ENCODE peak calls at places on chromosomes 4 and X, in seven cellular contexts. T is HT1080; O is ureter; L is stimulated activated effector memory CD8-positive, alpha-beta T cell treated with anti-CD3 and anti-CD28 coated beads, Interleukin-12 subunit alpha, Interleukin-12 subunit beta, amount 100 ng/mL, for 72 hours; I is activated T-cell treated with anti-CD3 and anti-CD28 coated beads, Interleukin-2, amount 50 U/mL, for 72 hours; R is hepatocyte; M is neural crest cell. A is an unnamed sample.

GRCh38 chr4:337932-338758 is 531 bp downstream of the ZNF141 start:
- DNase-seq in T (no peak), R (peak), I (peak), L (no peak), O (peak), M (peak), A (peak)

GRCh38 chr4:74624351-74625151 is 169.8 kb downstream of the BTC start:
- DNase-seq in I (no peak), M (no peak), L (no peak), O (no peak), R (peak), T (peak), A (peak)

GRCh38 chr4:15150636-15151432 is 148.6 kb downstream of the CPEB2 start:
- DNase-seq in M (no peak), T (no peak), R (no peak), I (no peak), O (no peak), L (no peak), A (no peak)

GRCh38 chrX:13015536-13016236 is 28.7 kb downstream of the FAM9C start:
- DNase-seq in L (no peak), O (no peak), M (no peak), T (no peak), R (no peak), I (no peak), A (no peak)

GRCh38 chr4:86818845-86819244 is 30.3 kb downstream of the SLC10A6 start:
- DNase-seq in L (no peak), O (no peak), I (no peak), T (no peak), R (peak), M (no peak), A (no peak)

GRCh38 chr4:142474398-142475087 is 371.6 kb downstream of the INPP4B start:
- DNase-seq in T (peak), R (no peak), M (no peak), L (no peak), I (no peak), O (peak), A (no peak)

GRCh38 chrX:150880808-150881165 is 17.7 kb downstream of the CD99L2 start:
- DNase-seq in L (peak), T (no peak), O (no peak), I (no peak), R (no peak), M (no peak), A (no peak)

GRCh38 chr4:114600672-114601071 is 2.1 kb downstream of the UGT8 start:
- DNase-seq in R (no peak), T (no peak), L (no peak), O (no peak), I (no peak), M (no peak), A (no peak)

GRCh38 chr4:80307183-80307735 is 28.3 kb upstream of the CFAP299 start:
- DNase-seq in O (no peak), R (peak), L (no peak), T (peak), I (no peak), M (no peak), A (no peak)

GRCh38 chrX:9357500-9358139 is 107.2 kb upstream of the TBL1X start:
- DNase-seq in O (no peak), R (no peak), T (no peak), L (no peak), M (no peak), I (no peak), A (no peak)

GRCh38 chr4:104966349-104967033 is 180.2 kb upstream of the TET2 start:
- DNase-seq in I (peak), M (no peak), L (no peak), R (peak), T (no peak), O (peak), A (no peak)

GRCh38 chr4:159051245-159052071 is 51.4 kb upstream of the RAPGEF2 start:
- DNase-seq in L (no peak), I (no peak), R (no peak), T (no peak), M (no peak), O (no peak), A (no peak)

GRCh38 chr4:145909773-145910172 is 28.9 kb downstream of the ZNF827 start:
- DNase-seq in I (no peak), R (no peak), M (no peak), T (no peak), L (no peak), O (peak), A (no peak)

GRCh38 chrX:110173192-110174175 is 144.4 kb downstream of the AMMECR1 start:
- DNase-seq in T (peak), I (no peak), O (no peak), R (no peak), L (no peak), M (no peak), A (no peak)

GRCh38 chr4:42953316-42953715 is 60.8 kb downstream of the GRXCR1 start:
- DNase-seq in O (no peak), I (no peak), M (no peak), R (no peak), T (no peak), L (no peak), A (no peak)

GRCh38 chr4:997375-998071 is 4.3 kb upstream of the SLC26A1 start:
- DNase-seq in T (no peak), L (no peak), I (no peak), R (peak), M (no peak), O (no peak), A (no peak)

GRCh38 chr4:93791570-93792195 is 36.9 kb upstream of the ATOH1 start:
- DNase-seq in M (peak), L (peak), R (peak), I (peak), O (peak), T (peak), A (peak)

GRCh38 chr4:10706236-10706635 is 21.7 kb upstream of the CLNK start:
- DNase-seq in O (no peak), T (peak), L (no peak), R (no peak), I (no peak), M (no peak), A (peak)

GRCh38 chr4:9971711-9972110 is 49.6 kb downstream of the SLC2A9 start:
- DNase-seq in L (peak), R (no peak), T (no peak), M (no peak), O (no peak), I (no peak), A (no peak)

GRCh38 chr4:145301386-145302080 is 121.1 kb upstream of the OTUD4 start:
- DNase-seq in R (no peak), M (no peak), T (peak), L (no peak), O (no peak), I (no peak), A (no peak)

A was measured in astrocyte of the cerebellum.